ENCODE peak calls at places on chromosomes 7 and 10, in nine cellular contexts. One of them, this sample, is unnamed.

GRCh38 chr7:52119537-52119936 is 802.9 kb upstream of the COBL start:
- DNase-seq in HepG2: no peak
- DNase-seq in body of pancreas: no peak
- DNase-seq in A549: no peak
- DNase-seq in heart left ventricle: no peak
- DNase-seq in Peyer's patch: no peak
- DNase-seq in ovary: no peak
- DNase-seq in HCT116: no peak
- DNase-seq in GM12891: no peak
- DNase-seq in this sample: no peak

GRCh38 chr10:44030681-44031080 is 354.2 kb downstream of the CXCL12 start:
- DNase-seq in HepG2: no peak
- DNase-seq in body of pancreas: no peak
- DNase-seq in A549: no peak
- DNase-seq in heart left ventricle: no peak
- DNase-seq in Peyer's patch: no peak
- DNase-seq in ovary: no peak
- DNase-seq in HCT116: no peak
- DNase-seq in GM12891: no peak
- DNase-seq in this sample: no peak

GRCh38 chr7:73433924-73434700 is 534 bp downstream of the FZD9 start:
- DNase-seq in HepG2: no peak
- DNase-seq in body of pancreas: peak; percentile 31
- DNase-seq in A549: no peak
- DNase-seq in heart left ventricle: no peak
- DNase-seq in Peyer's patch: no peak
- DNase-seq in ovary: no peak
- DNase-seq in HCT116: no peak
- DNase-seq in GM12891: no peak
- DNase-seq in this sample: peak; percentile 43

GRCh38 chr10:69124558-69125121 is 662 bp downstream of the VPS26A start:
- DNase-seq in HepG2: peak; percentile 54
- DNase-seq in body of pancreas: peak; percentile 32
- DNase-seq in A549: peak; percentile 35
- DNase-seq in heart left ventricle: peak; percentile 63
- DNase-seq in Peyer's patch: peak; percentile 57
- DNase-seq in ovary: peak; percentile 23
- DNase-seq in HCT116: peak; percentile 26
- DNase-seq in GM12891: peak; percentile 12
- DNase-seq in this sample: peak; percentile 81

GRCh38 chr7:112205348-112206237 is 606 bp downstream of the DOCK4 start:
- DNase-seq in HepG2: peak; percentile 48
- DNase-seq in body of pancreas: peak; percentile 57
- DNase-seq in A549: peak; percentile 54
- DNase-seq in heart left ventricle: peak; percentile 75
- DNase-seq in Peyer's patch: peak; percentile 24
- DNase-seq in ovary: peak; percentile 71
- DNase-seq in HCT116: peak; percentile 7
- DNase-seq in GM12891: peak; percentile 13
- DNase-seq in this sample: peak; percentile 49

GRCh38 chr7:35485436-35485835 is 209.5 kb downstream of the HERPUD2 start:
- DNase-seq in HepG2: no peak
- DNase-seq in body of pancreas: no peak
- DNase-seq in A549: no peak
- DNase-seq in heart left ventricle: no peak
- DNase-seq in Peyer's patch: no peak
- DNase-seq in ovary: no peak
- DNase-seq in HCT116: no peak
- DNase-seq in GM12891: no peak
- DNase-seq in this sample: no peak

GRCh38 chr10:47340613-47341170 is 7.5 kb upstream of the RBP3 start:
- DNase-seq in HepG2: peak; percentile 47
- DNase-seq in body of pancreas: peak; percentile 72
- DNase-seq in A549: peak; percentile 87
- DNase-seq in heart left ventricle: no peak
- DNase-seq in Peyer's patch: peak; percentile 44
- DNase-seq in ovary: no peak
- DNase-seq in HCT116: peak; percentile 48
- DNase-seq in GM12891: peak; percentile 66
- DNase-seq in this sample: peak; percentile 79

GRCh38 chr10:24448351-24449009 is 239.5 kb downstream of the KIAA1217 start:
- DNase-seq in HepG2: no peak
- DNase-seq in body of pancreas: no peak
- DNase-seq in A549: no peak
- DNase-seq in heart left ventricle: no peak
- DNase-seq in Peyer's patch: no peak
- DNase-seq in ovary: no peak
- DNase-seq in HCT116: no peak
- DNase-seq in GM12891: no peak
- DNase-seq in this sample: no peak

GRCh38 chr10:26441491-26442214 is 3.5 kb downstream of the APBB1IP start:
- DNase-seq in HepG2: no peak
- DNase-seq in body of pancreas: no peak
- DNase-seq in A549: no peak
- DNase-seq in heart left ventricle: no peak
- DNase-seq in Peyer's patch: no peak
- DNase-seq in ovary: no peak
- DNase-seq in HCT116: no peak
- DNase-seq in GM12891: no peak
- DNase-seq in this sample: no peak

GRCh38 chr10:104321226-104321625 is 17.0 kb downstream of the ITPRIP start:
- DNase-seq in HepG2: no peak
- DNase-seq in body of pancreas: no peak
- DNase-seq in A549: no peak
- DNase-seq in heart left ventricle: peak; percentile 60
- DNase-seq in Peyer's patch: no peak
- DNase-seq in ovary: no peak
- DNase-seq in HCT116: no peak
- DNase-seq in GM12891: no peak
- DNase-seq in this sample: no peak

GRCh38 chr10:111522551-111522950 is 445.7 kb downstream of the ADRA2A start:
- DNase-seq in HepG2: no peak
- DNase-seq in body of pancreas: no peak
- DNase-seq in A549: no peak
- DNase-seq in heart left ventricle: no peak
- DNase-seq in Peyer's patch: no peak
- DNase-seq in ovary: no peak
- DNase-seq in HCT116: no peak
- DNase-seq in GM12891: no peak
- DNase-seq in this sample: no peak

GRCh38 chr10:78597791-78598555 is 470.8 kb upstream of the ZMIZ1 start:
- DNase-seq in HepG2: no peak
- DNase-seq in body of pancreas: no peak
- DNase-seq in A549: no peak
- DNase-seq in heart left ventricle: no peak
- DNase-seq in Peyer's patch: no peak
- DNase-seq in ovary: no peak
- DNase-seq in HCT116: no peak
- DNase-seq in GM12891: no peak
- DNase-seq in this sample: no peak

GRCh38 chr10:33331020-33331557 is 3.4 kb downstream of the NRP1 start:
- DNase-seq in HepG2: no peak
- DNase-seq in body of pancreas: no peak
- DNase-seq in A549: no peak
- DNase-seq in heart left ventricle: no peak
- DNase-seq in Peyer's patch: no peak
- DNase-seq in ovary: no peak
- DNase-seq in HCT116: no peak
- DNase-seq in GM12891: no peak
- DNase-seq in this sample: no peak

GRCh38 chr7:3605222-3605621 is 304.2 kb downstream of the SDK1 start:
- DNase-seq in HepG2: no peak
- DNase-seq in body of pancreas: no peak
- DNase-seq in A549: no peak
- DNase-seq in heart left ventricle: no peak
- DNase-seq in Peyer's patch: no peak
- DNase-seq in ovary: no peak
- DNase-seq in HCT116: no peak
- DNase-seq in GM12891: no peak
- DNase-seq in this sample: no peak

GRCh38 chr7:43295429-43295828 is 183.0 kb downstream of the HECW1 start:
- DNase-seq in HepG2: no peak
- DNase-seq in body of pancreas: no peak
- DNase-seq in A549: no peak
- DNase-seq in heart left ventricle: no peak
- DNase-seq in Peyer's patch: no peak
- DNase-seq in ovary: no peak
- DNase-seq in HCT116: no peak
- DNase-seq in GM12891: no peak
- DNase-seq in this sample: no peak

GRCh38 chr10:361203-362135 is 226.2 kb downstream of the ZMYND11 start:
- DNase-seq in HepG2: no peak
- DNase-seq in body of pancreas: peak; percentile 42
- DNase-seq in A549: no peak
- DNase-seq in heart left ventricle: no peak
- DNase-seq in Peyer's patch: no peak
- DNase-seq in ovary: no peak
- DNase-seq in HCT116: no peak
- DNase-seq in GM12891: no peak
- DNase-seq in this sample: no peak

GRCh38 chr7:38382627-38383026 is 109.2 kb upstream of the TARP start:
- DNase-seq in HepG2: no peak
- DNase-seq in body of pancreas: no peak
- DNase-seq in A549: no peak
- DNase-seq in heart left ventricle: no peak
- DNase-seq in Peyer's patch: no peak
- DNase-seq in ovary: no peak
- DNase-seq in HCT116: no peak
- DNase-seq in GM12891: no peak
- DNase-seq in this sample: no peak

GRCh38 chr7:44307301-44307900 is 18.0 kb downstream of the CAMK2B start:
- DNase-seq in HepG2: peak; percentile 16
- DNase-seq in body of pancreas: peak; percentile 11
- DNase-seq in A549: peak; percentile 44
- DNase-seq in heart left ventricle: peak; percentile 76
- DNase-seq in Peyer's patch: no peak
- DNase-seq in ovary: no peak
- DNase-seq in HCT116: peak; percentile 43
- DNase-seq in GM12891: no peak
- DNase-seq in this sample: no peak

GRCh38 chr7:46811529-46811928 is 770.4 kb downstream of the TNS3 start:
- DNase-seq in HepG2: no peak
- DNase-seq in body of pancreas: peak; percentile 16
- DNase-seq in A549: no peak
- DNase-seq in heart left ventricle: peak; percentile 74
- DNase-seq in Peyer's patch: no peak
- DNase-seq in ovary: peak; percentile 49
- DNase-seq in HCT116: no peak
- DNase-seq in GM12891: no peak
- DNase-seq in this sample: no peak

GRCh38 chr10:133007360-133007858 is 65.0 kb upstream of the CFAP46 start:
- DNase-seq in HepG2: no peak
- DNase-seq in body of pancreas: no peak
- DNase-seq in A549: no peak
- DNase-seq in heart left ventricle: no peak
- DNase-seq in Peyer's patch: no peak
- DNase-seq in ovary: no peak
- DNase-seq in HCT116: no peak
- DNase-seq in GM12891: no peak
- DNase-seq in this sample: no peak

GRCh38 chr7:118214051-118214832 is 10.3 kb upstream of the ANKRD7 start:
- DNase-seq in HepG2: no peak
- DNase-seq in body of pancreas: peak; percentile 80
- DNase-seq in A549: peak; percentile 71
- DNase-seq in heart left ventricle: peak; percentile 76
- DNase-seq in Peyer's patch: peak; percentile 66
- DNase-seq in ovary: peak; percentile 75
- DNase-seq in HCT116: no peak
- DNase-seq in GM12891: peak; percentile 69
- DNase-seq in this sample: peak; percentile 67
- TF ChIP-seq POLR2A in HepG2: no peak
- TF ChIP-seq POLR2A in body of pancreas: peak; percentile 24
- TF ChIP-seq POLR2A in A549: peak; percentile 78
- TF ChIP-seq POLR2A in heart left ventricle: no peak
- TF ChIP-seq POLR2A in Peyer's patch: no peak
- TF ChIP-seq POLR2A in ovary: no peak
- TF ChIP-seq POLR2A in HCT116: no peak
- TF ChIP-seq POLR2A in GM12891: peak; percentile 26
- TF ChIP-seq POLR2A in this sample: no peak

GRCh38 chr7:114630186-114630824 is 215.7 kb downstream of the FOXP2 start:
- DNase-seq in HepG2: no peak
- DNase-seq in body of pancreas: no peak
- DNase-seq in A549: no peak
- DNase-seq in heart left ventricle: no peak
- DNase-seq in Peyer's patch: no peak
- DNase-seq in ovary: no peak
- DNase-seq in HCT116: no peak
- DNase-seq in GM12891: no peak
- DNase-seq in this sample: no peak
- TF ChIP-seq POLR2A in HepG2: no peak
- TF ChIP-seq POLR2A in body of pancreas: no peak
- TF ChIP-seq POLR2A in A549: no peak
- TF ChIP-seq POLR2A in heart left ventricle: no peak
- TF ChIP-seq POLR2A in Peyer's patch: no peak
- TF ChIP-seq POLR2A in ovary: no peak
- TF ChIP-seq POLR2A in HCT116: no peak
- TF ChIP-seq POLR2A in GM12891: no peak
- TF ChIP-seq POLR2A in this sample: no peak

DNA sequence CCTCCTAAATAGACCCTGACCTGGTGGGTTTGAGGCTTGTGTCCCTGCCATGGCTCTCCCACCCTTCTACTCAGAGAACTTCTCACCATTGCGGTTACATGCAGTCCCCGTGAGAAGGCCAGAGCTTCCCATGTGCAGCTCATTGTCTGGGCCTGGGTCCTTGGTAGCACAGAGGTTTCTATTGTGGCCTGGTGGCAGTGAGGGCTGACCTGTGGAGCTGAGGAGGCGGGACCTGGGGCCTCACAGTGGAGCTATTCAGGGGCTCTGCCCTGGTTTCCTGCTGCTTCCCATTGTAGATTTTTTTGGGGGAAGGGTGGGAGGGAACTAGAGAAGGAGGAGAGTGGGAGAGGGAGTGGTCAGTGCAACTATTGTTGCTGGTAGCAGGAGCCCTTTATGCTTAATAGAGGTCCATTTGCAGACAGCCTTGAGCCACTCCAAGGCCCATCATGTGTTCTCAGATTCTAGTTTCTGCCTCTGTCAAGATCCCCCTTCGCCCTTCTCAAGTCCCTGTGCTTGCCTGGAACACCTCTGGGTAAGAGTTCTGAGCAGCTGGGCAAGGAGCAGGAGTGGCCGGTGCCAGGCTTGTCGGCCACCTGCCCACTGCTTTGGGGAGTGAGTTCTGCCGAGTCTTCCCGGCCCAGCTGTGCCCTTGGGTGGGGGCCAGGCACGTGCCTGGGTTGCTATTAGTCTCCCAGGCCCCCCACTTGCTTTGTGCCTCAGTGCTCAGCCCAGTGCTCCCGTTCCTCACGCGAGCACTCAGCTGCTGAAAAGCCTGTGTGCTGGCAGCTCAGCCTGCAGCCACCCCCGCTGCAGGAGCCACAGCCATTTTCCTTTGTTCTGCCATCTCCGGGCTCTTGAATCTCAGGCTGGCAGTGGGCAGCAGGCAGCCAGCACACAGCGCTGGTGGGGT is 10.7 kb downstream of the TSPAN14 start:
- DNase-seq in HepG2: peak; percentile 97
- DNase-seq in body of pancreas: peak; percentile 68
- DNase-seq in A549: no peak
- DNase-seq in heart left ventricle: peak; percentile 52
- DNase-seq in Peyer's patch: no peak
- DNase-seq in ovary: peak; percentile 69
- DNase-seq in HCT116: no peak
- DNase-seq in GM12891: no peak
- DNase-seq in this sample: no peak
- TF ChIP-seq POLR2A in HepG2: no peak
- TF ChIP-seq POLR2A in body of pancreas: no peak
- TF ChIP-seq POLR2A in A549: no peak
- TF ChIP-seq POLR2A in heart left ventricle: no peak
- TF ChIP-seq POLR2A in Peyer's patch: no peak
- TF ChIP-seq POLR2A in ovary: no peak
- TF ChIP-seq POLR2A in HCT116: no peak
- TF ChIP-seq POLR2A in GM12891: no peak
- TF ChIP-seq POLR2A in this sample: no peak

GRCh38 chr7:18177815-18178660 is 150.4 kb upstream of the PRPS1L1 start:
- DNase-seq in HepG2: peak; percentile 48
- DNase-seq in body of pancreas: no peak
- DNase-seq in A549: no peak
- DNase-seq in heart left ventricle: no peak
- DNase-seq in Peyer's patch: no peak
- DNase-seq in ovary: no peak
- DNase-seq in HCT116: no peak
- DNase-seq in GM12891: peak; percentile 25
- DNase-seq in this sample: no peak
- TF ChIP-seq POLR2A in HepG2: no peak
- TF ChIP-seq POLR2A in body of pancreas: no peak
- TF ChIP-seq POLR2A in A549: no peak
- TF ChIP-seq POLR2A in heart left ventricle: no peak
- TF ChIP-seq POLR2A in Peyer's patch: no peak
- TF ChIP-seq POLR2A in ovary: no peak
- TF ChIP-seq POLR2A in HCT116: no peak
- TF ChIP-seq POLR2A in GM12891: no peak
- TF ChIP-seq POLR2A in this sample: no peak